ENCODE peak calls at places on chromosomes 7 and 10, in ten cellular contexts. One of them, this sample, is unnamed.

GRCh38 chr10:93859049-93859655 is 34.6 kb upstream of the SLC35G1 start:
- DNase-seq in H9: no peak
- DNase-seq in kidney tubule cell: no peak
- DNase-seq in RKO: peak
- DNase-seq in progenitor cell of endocrine pancreas: no peak
- DNase-seq in GM12865: peak
- DNase-seq in left cardiac atrium: no peak
- DNase-seq in HT1080: peak
- DNase-seq in upper lobe of right lung: no peak
- DNase-seq in sciatic nerve: no peak
- DNase-seq in this sample: no peak

GRCh38 chr7:1668932-1669485 is 1.1 kb upstream of the ELFN1 start:
- DNase-seq in kidney tubule cell: no peak
- DNase-seq in upper lobe of right lung: peak
- DNase-seq in progenitor cell of endocrine pancreas: peak
- DNase-seq in left cardiac atrium: peak
- DNase-seq in sciatic nerve: no peak
- DNase-seq in GM12865: no peak
- DNase-seq in RKO: no peak
- DNase-seq in HT1080: no peak
- DNase-seq in H9: peak
- DNase-seq in this sample: no peak

GRCh38 chr7:116315293-116315692 is 105.0 kb downstream of the TES start:
- DNase-seq in sciatic nerve: no peak
- DNase-seq in progenitor cell of endocrine pancreas: no peak
- DNase-seq in kidney tubule cell: peak
- DNase-seq in HT1080: peak
- DNase-seq in left cardiac atrium: peak
- DNase-seq in H9: no peak
- DNase-seq in GM12865: peak
- DNase-seq in upper lobe of right lung: no peak
- DNase-seq in RKO: no peak
- DNase-seq in this sample: no peak

GRCh38 chr7:117775826-117776623 is 97.2 kb downstream of the CTTNBP2 start:
- DNase-seq in progenitor cell of endocrine pancreas: no peak
- DNase-seq in left cardiac atrium: no peak
- DNase-seq in kidney tubule cell: no peak
- DNase-seq in H9: no peak
- DNase-seq in GM12865: peak
- DNase-seq in upper lobe of right lung: no peak
- DNase-seq in RKO: no peak
- DNase-seq in HT1080: no peak
- DNase-seq in sciatic nerve: no peak
- DNase-seq in this sample: no peak

GRCh38 chr10:14550471-14550941 is 219.8 kb upstream of the FRMD4A start:
- DNase-seq in sciatic nerve: no peak
- DNase-seq in progenitor cell of endocrine pancreas: no peak
- DNase-seq in H9: no peak
- DNase-seq in RKO: no peak
- DNase-seq in GM12865: no peak
- DNase-seq in upper lobe of right lung: no peak
- DNase-seq in left cardiac atrium: no peak
- DNase-seq in kidney tubule cell: no peak
- DNase-seq in HT1080: no peak
- DNase-seq in this sample: no peak

GRCh38 chr10:96532523-96532922 is 18.8 kb upstream of the TLL2 start:
- DNase-seq in RKO: no peak
- DNase-seq in HT1080: no peak
- DNase-seq in kidney tubule cell: no peak
- DNase-seq in progenitor cell of endocrine pancreas: no peak
- DNase-seq in GM12865: no peak
- DNase-seq in H9: no peak
- DNase-seq in sciatic nerve: no peak
- DNase-seq in left cardiac atrium: no peak
- DNase-seq in upper lobe of right lung: no peak
- DNase-seq in this sample: no peak

GRCh38 chr7:43377196-43377935 is 205.5 kb upstream of the STK17A start:
- DNase-seq in HT1080: no peak
- DNase-seq in H9: no peak
- DNase-seq in left cardiac atrium: no peak
- DNase-seq in kidney tubule cell: peak
- DNase-seq in GM12865: no peak
- DNase-seq in upper lobe of right lung: no peak
- DNase-seq in sciatic nerve: no peak
- DNase-seq in progenitor cell of endocrine pancreas: no peak
- DNase-seq in RKO: no peak
- DNase-seq in this sample: no peak

GRCh38 chr10:89419548-89419947 is 5.2 kb downstream of the IFIT5 start:
- DNase-seq in progenitor cell of endocrine pancreas: no peak
- DNase-seq in left cardiac atrium: no peak
- DNase-seq in kidney tubule cell: peak
- DNase-seq in GM12865: peak
- DNase-seq in H9: no peak
- DNase-seq in RKO: no peak
- DNase-seq in upper lobe of right lung: no peak
- DNase-seq in sciatic nerve: no peak
- DNase-seq in HT1080: no peak
- DNase-seq in this sample: peak

GRCh38 chr10:63197304-63198092 is 64.4 kb downstream of the NRBF2 start:
- DNase-seq in sciatic nerve: no peak
- DNase-seq in GM12865: no peak
- DNase-seq in progenitor cell of endocrine pancreas: no peak
- DNase-seq in upper lobe of right lung: no peak
- DNase-seq in HT1080: no peak
- DNase-seq in H9: no peak
- DNase-seq in kidney tubule cell: no peak
- DNase-seq in RKO: no peak
- DNase-seq in left cardiac atrium: no peak
- DNase-seq in this sample: no peak

GRCh38 chr10:95221124-95221523 is 27.1 kb downstream of the ACSM6 start:
- DNase-seq in progenitor cell of endocrine pancreas: no peak
- DNase-seq in left cardiac atrium: no peak
- DNase-seq in kidney tubule cell: peak
- DNase-seq in H9: peak
- DNase-seq in upper lobe of right lung: no peak
- DNase-seq in GM12865: no peak
- DNase-seq in sciatic nerve: no peak
- DNase-seq in RKO: no peak
- DNase-seq in HT1080: peak
- DNase-seq in this sample: peak

GRCh38 chr10:69384320-69384719 is 32.4 kb downstream of the TACR2 start:
- DNase-seq in sciatic nerve: no peak
- DNase-seq in GM12865: no peak
- DNase-seq in progenitor cell of endocrine pancreas: no peak
- DNase-seq in left cardiac atrium: no peak
- DNase-seq in upper lobe of right lung: no peak
- DNase-seq in kidney tubule cell: no peak
- DNase-seq in HT1080: no peak
- DNase-seq in RKO: no peak
- DNase-seq in H9: no peak
- DNase-seq in this sample: no peak

GRCh38 chr10:26780106-26780792 is 80.5 kb downstream of the ABI1 start:
- DNase-seq in RKO: no peak
- DNase-seq in upper lobe of right lung: no peak
- DNase-seq in left cardiac atrium: no peak
- DNase-seq in H9: no peak
- DNase-seq in kidney tubule cell: peak
- DNase-seq in GM12865: peak
- DNase-seq in progenitor cell of endocrine pancreas: no peak
- DNase-seq in HT1080: no peak
- DNase-seq in sciatic nerve: no peak
- DNase-seq in this sample: no peak

GRCh38 chr7:11133436-11133959 is 159.8 kb downstream of the PHF14 start:
- DNase-seq in upper lobe of right lung: no peak
- DNase-seq in sciatic nerve: no peak
- DNase-seq in RKO: no peak
- DNase-seq in progenitor cell of endocrine pancreas: no peak
- DNase-seq in GM12865: no peak
- DNase-seq in H9: no peak
- DNase-seq in left cardiac atrium: no peak
- DNase-seq in kidney tubule cell: no peak
- DNase-seq in HT1080: no peak
- DNase-seq in this sample: no peak

GRCh38 chr7:93006480-93007095 is 111.2 kb downstream of the SAMD9 start:
- DNase-seq in HT1080: no peak
- DNase-seq in upper lobe of right lung: no peak
- DNase-seq in left cardiac atrium: no peak
- DNase-seq in GM12865: no peak
- DNase-seq in progenitor cell of endocrine pancreas: no peak
- DNase-seq in kidney tubule cell: no peak
- DNase-seq in sciatic nerve: no peak
- DNase-seq in H9: no peak
- DNase-seq in RKO: no peak
- DNase-seq in this sample: no peak

This sample was measured in HCEC 1CT.